ENCODE peak calls at places on chromosomes 5 and 9, in eight cellular contexts. One of them, this sample, is unnamed.

GRCh38 chr5:155004138-155004744 is 9.3 kb upstream of the KIF4B start:
- DNase-seq in T-helper 9 cell: no peak
- DNase-seq in HTR-8/SVneo: no peak
- DNase-seq in left lobe of liver: peak
- DNase-seq in lung microvascular endothelial cell: peak
- DNase-seq in stimulated activated CD8-positive, alpha-beta memory T cell treated with anti-CD3 and anti-CD28 coated beads, Interleukin-4, amount 100 ng/mL, for 1 hour: no peak
- DNase-seq in stimulated activated naive CD4-positive, alpha-beta T cell treated with Interleukin-2 at 50 U/mL for 16 hours: peak
- DNase-seq in T47D: no peak
- DNase-seq in this sample: peak

GRCh38 chr9:91012933-91013841 is 211.6 kb downstream of the SYK start:
- DNase-seq in T-helper 9 cell: no peak
- DNase-seq in HTR-8/SVneo: no peak
- DNase-seq in left lobe of liver: no peak
- DNase-seq in lung microvascular endothelial cell: no peak
- DNase-seq in stimulated activated CD8-positive, alpha-beta memory T cell treated with anti-CD3 and anti-CD28 coated beads, Interleukin-4, amount 100 ng/mL, for 1 hour: no peak
- DNase-seq in stimulated activated naive CD4-positive, alpha-beta T cell treated with Interleukin-2 at 50 U/mL for 16 hours: no peak
- DNase-seq in T47D: no peak
- DNase-seq in this sample: no peak

GRCh38 chr5:91302335-91302734 is 80.8 kb downstream of the ARRDC3 start:
- DNase-seq in T-helper 9 cell: no peak
- DNase-seq in HTR-8/SVneo: no peak
- DNase-seq in left lobe of liver: no peak
- DNase-seq in lung microvascular endothelial cell: no peak
- DNase-seq in stimulated activated CD8-positive, alpha-beta memory T cell treated with anti-CD3 and anti-CD28 coated beads, Interleukin-4, amount 100 ng/mL, for 1 hour: no peak
- DNase-seq in stimulated activated naive CD4-positive, alpha-beta T cell treated with Interleukin-2 at 50 U/mL for 16 hours: no peak
- DNase-seq in T47D: no peak
- DNase-seq in this sample: no peak

GRCh38 chr5:171355302-171355724 is 32.3 kb upstream of the NPM1 start:
- DNase-seq in T-helper 9 cell: no peak
- DNase-seq in HTR-8/SVneo: no peak
- DNase-seq in left lobe of liver: no peak
- DNase-seq in lung microvascular endothelial cell: no peak
- DNase-seq in stimulated activated CD8-positive, alpha-beta memory T cell treated with anti-CD3 and anti-CD28 coated beads, Interleukin-4, amount 100 ng/mL, for 1 hour: no peak
- DNase-seq in stimulated activated naive CD4-positive, alpha-beta T cell treated with Interleukin-2 at 50 U/mL for 16 hours: peak
- DNase-seq in T47D: no peak
- DNase-seq in this sample: no peak

GRCh38 chr5:600551-601541 is 11.3 kb upstream of the CEP72 start:
- DNase-seq in T-helper 9 cell: no peak
- DNase-seq in HTR-8/SVneo: no peak
- DNase-seq in left lobe of liver: peak
- DNase-seq in lung microvascular endothelial cell: no peak
- DNase-seq in stimulated activated CD8-positive, alpha-beta memory T cell treated with anti-CD3 and anti-CD28 coated beads, Interleukin-4, amount 100 ng/mL, for 1 hour: no peak
- DNase-seq in stimulated activated naive CD4-positive, alpha-beta T cell treated with Interleukin-2 at 50 U/mL for 16 hours: no peak
- DNase-seq in T47D: no peak
- DNase-seq in this sample: no peak

GRCh38 chr5:134458676-134459403 is 47.2 kb upstream of the CDKN2AIPNL start:
- DNase-seq in T-helper 9 cell: no peak
- DNase-seq in HTR-8/SVneo: no peak
- DNase-seq in left lobe of liver: no peak
- DNase-seq in lung microvascular endothelial cell: no peak
- DNase-seq in stimulated activated CD8-positive, alpha-beta memory T cell treated with anti-CD3 and anti-CD28 coated beads, Interleukin-4, amount 100 ng/mL, for 1 hour: no peak
- DNase-seq in stimulated activated naive CD4-positive, alpha-beta T cell treated with Interleukin-2 at 50 U/mL for 16 hours: no peak
- DNase-seq in T47D: no peak
- DNase-seq in this sample: no peak

GRCh38 chr5:168669668-168670378 is 90.7 kb upstream of the PANK3 start:
- DNase-seq in T-helper 9 cell: no peak
- DNase-seq in HTR-8/SVneo: no peak
- DNase-seq in left lobe of liver: no peak
- DNase-seq in lung microvascular endothelial cell: no peak
- DNase-seq in stimulated activated CD8-positive, alpha-beta memory T cell treated with anti-CD3 and anti-CD28 coated beads, Interleukin-4, amount 100 ng/mL, for 1 hour: no peak
- DNase-seq in stimulated activated naive CD4-positive, alpha-beta T cell treated with Interleukin-2 at 50 U/mL for 16 hours: no peak
- DNase-seq in T47D: peak
- DNase-seq in this sample: no peak

GRCh38 chr9:35035851-35036701 is 36.3 kb downstream of the VCP start:
- DNase-seq in T-helper 9 cell: no peak
- DNase-seq in HTR-8/SVneo: no peak
- DNase-seq in left lobe of liver: no peak
- DNase-seq in lung microvascular endothelial cell: no peak
- DNase-seq in stimulated activated CD8-positive, alpha-beta memory T cell treated with anti-CD3 and anti-CD28 coated beads, Interleukin-4, amount 100 ng/mL, for 1 hour: no peak
- DNase-seq in stimulated activated naive CD4-positive, alpha-beta T cell treated with Interleukin-2 at 50 U/mL for 16 hours: peak
- DNase-seq in T47D: no peak
- DNase-seq in this sample: peak

GRCh38 chr5:170206958-170207357 is 25.8 kb upstream of the C5orf58 start:
- DNase-seq in T-helper 9 cell: no peak
- DNase-seq in HTR-8/SVneo: no peak
- DNase-seq in left lobe of liver: no peak
- DNase-seq in lung microvascular endothelial cell: no peak
- DNase-seq in stimulated activated CD8-positive, alpha-beta memory T cell treated with anti-CD3 and anti-CD28 coated beads, Interleukin-4, amount 100 ng/mL, for 1 hour: no peak
- DNase-seq in stimulated activated naive CD4-positive, alpha-beta T cell treated with Interleukin-2 at 50 U/mL for 16 hours: no peak
- DNase-seq in T47D: no peak
- DNase-seq in this sample: no peak

GRCh38 chr9:114081441-114082016 is 3.4 kb upstream of the AMBP start:
- DNase-seq in T-helper 9 cell: no peak
- DNase-seq in HTR-8/SVneo: no peak
- DNase-seq in left lobe of liver: no peak
- DNase-seq in lung microvascular endothelial cell: no peak
- DNase-seq in stimulated activated CD8-positive, alpha-beta memory T cell treated with anti-CD3 and anti-CD28 coated beads, Interleukin-4, amount 100 ng/mL, for 1 hour: no peak
- DNase-seq in stimulated activated naive CD4-positive, alpha-beta T cell treated with Interleukin-2 at 50 U/mL for 16 hours: no peak
- DNase-seq in T47D: no peak
- DNase-seq in this sample: no peak

GRCh38 chr9:127634021-127634420 is 21.9 kb downstream of the STXBP1 start:
- DNase-seq in T-helper 9 cell: no peak
- DNase-seq in HTR-8/SVneo: no peak
- DNase-seq in left lobe of liver: no peak
- DNase-seq in lung microvascular endothelial cell: peak
- DNase-seq in stimulated activated CD8-positive, alpha-beta memory T cell treated with anti-CD3 and anti-CD28 coated beads, Interleukin-4, amount 100 ng/mL, for 1 hour: no peak
- DNase-seq in stimulated activated naive CD4-positive, alpha-beta T cell treated with Interleukin-2 at 50 U/mL for 16 hours: no peak
- DNase-seq in T47D: no peak
- DNase-seq in this sample: peak

GRCh38 chr5:151619812-151620462 is 28.8 kb upstream of the FAT2 start:
- DNase-seq in T-helper 9 cell: no peak
- DNase-seq in HTR-8/SVneo: peak
- DNase-seq in left lobe of liver: no peak
- DNase-seq in lung microvascular endothelial cell: no peak
- DNase-seq in stimulated activated CD8-positive, alpha-beta memory T cell treated with anti-CD3 and anti-CD28 coated beads, Interleukin-4, amount 100 ng/mL, for 1 hour: no peak
- DNase-seq in stimulated activated naive CD4-positive, alpha-beta T cell treated with Interleukin-2 at 50 U/mL for 16 hours: no peak
- DNase-seq in T47D: no peak
- DNase-seq in this sample: no peak

GRCh38 chr9:138045541-138046490 is 168.2 kb downstream of the CACNA1B start:
- DNase-seq in T-helper 9 cell: no peak
- DNase-seq in HTR-8/SVneo: no peak
- DNase-seq in left lobe of liver: peak
- DNase-seq in lung microvascular endothelial cell: no peak
- DNase-seq in stimulated activated CD8-positive, alpha-beta memory T cell treated with anti-CD3 and anti-CD28 coated beads, Interleukin-4, amount 100 ng/mL, for 1 hour: no peak
- DNase-seq in stimulated activated naive CD4-positive, alpha-beta T cell treated with Interleukin-2 at 50 U/mL for 16 hours: no peak
- DNase-seq in T47D: no peak
- DNase-seq in this sample: no peak

GRCh38 chr9:112894031-112894430 is 3.4 kb upstream of the SLC46A2 start:
- DNase-seq in T-helper 9 cell: no peak
- DNase-seq in HTR-8/SVneo: no peak
- DNase-seq in left lobe of liver: no peak
- DNase-seq in lung microvascular endothelial cell: no peak
- DNase-seq in stimulated activated CD8-positive, alpha-beta memory T cell treated with anti-CD3 and anti-CD28 coated beads, Interleukin-4, amount 100 ng/mL, for 1 hour: no peak
- DNase-seq in stimulated activated naive CD4-positive, alpha-beta T cell treated with Interleukin-2 at 50 U/mL for 16 hours: no peak
- DNase-seq in T47D: no peak
- DNase-seq in this sample: peak

GRCh38 chr5:159405611-159406031 is 75.3 kb upstream of the IL12B start:
- DNase-seq in T-helper 9 cell: no peak
- DNase-seq in HTR-8/SVneo: no peak
- DNase-seq in left lobe of liver: no peak
- DNase-seq in lung microvascular endothelial cell: no peak
- DNase-seq in stimulated activated CD8-positive, alpha-beta memory T cell treated with anti-CD3 and anti-CD28 coated beads, Interleukin-4, amount 100 ng/mL, for 1 hour: no peak
- DNase-seq in stimulated activated naive CD4-positive, alpha-beta T cell treated with Interleukin-2 at 50 U/mL for 16 hours: no peak
- DNase-seq in T47D: no peak
- DNase-seq in this sample: no peak

GRCh38 chr5:77129386-77129785 is 42.3 kb upstream of the ZBED3 start:
- DNase-seq in T-helper 9 cell: no peak
- DNase-seq in HTR-8/SVneo: peak
- DNase-seq in left lobe of liver: no peak
- DNase-seq in lung microvascular endothelial cell: peak
- DNase-seq in stimulated activated CD8-positive, alpha-beta memory T cell treated with anti-CD3 and anti-CD28 coated beads, Interleukin-4, amount 100 ng/mL, for 1 hour: no peak
- DNase-seq in stimulated activated naive CD4-positive, alpha-beta T cell treated with Interleukin-2 at 50 U/mL for 16 hours: no peak
- DNase-seq in T47D: no peak
- DNase-seq in this sample: peak

GRCh38 chr9:72151099-72151498 is 1.9 kb downstream of the GDA start:
- DNase-seq in T-helper 9 cell: no peak
- DNase-seq in HTR-8/SVneo: no peak
- DNase-seq in left lobe of liver: no peak
- DNase-seq in lung microvascular endothelial cell: no peak
- DNase-seq in stimulated activated CD8-positive, alpha-beta memory T cell treated with anti-CD3 and anti-CD28 coated beads, Interleukin-4, amount 100 ng/mL, for 1 hour: no peak
- DNase-seq in stimulated activated naive CD4-positive, alpha-beta T cell treated with Interleukin-2 at 50 U/mL for 16 hours: no peak
- DNase-seq in T47D: no peak
- DNase-seq in this sample: no peak

GRCh38 chr5:140710899-140711552 is 10.8 kb downstream of the ZMAT2 start:
- DNase-seq in T-helper 9 cell: peak
- DNase-seq in HTR-8/SVneo: peak
- DNase-seq in left lobe of liver: peak
- DNase-seq in lung microvascular endothelial cell: peak
- DNase-seq in stimulated activated CD8-positive, alpha-beta memory T cell treated with anti-CD3 and anti-CD28 coated beads, Interleukin-4, amount 100 ng/mL, for 1 hour: peak
- DNase-seq in stimulated activated naive CD4-positive, alpha-beta T cell treated with Interleukin-2 at 50 U/mL for 16 hours: peak
- DNase-seq in T47D: peak
- DNase-seq in this sample: peak

GRCh38 chr9:131516274-131516565 is 13.5 kb downstream of the POMT1 start:
- DNase-seq in T-helper 9 cell: no peak
- DNase-seq in HTR-8/SVneo: no peak
- DNase-seq in left lobe of liver: no peak
- DNase-seq in lung microvascular endothelial cell: no peak
- DNase-seq in stimulated activated CD8-positive, alpha-beta memory T cell treated with anti-CD3 and anti-CD28 coated beads, Interleukin-4, amount 100 ng/mL, for 1 hour: no peak
- DNase-seq in stimulated activated naive CD4-positive, alpha-beta T cell treated with Interleukin-2 at 50 U/mL for 16 hours: no peak
- DNase-seq in T47D: no peak
- DNase-seq in this sample: no peak

GRCh38 chr5:73121109-73121443 is 701 bp downstream of the TMEM171 start:
- DNase-seq in T-helper 9 cell: no peak
- DNase-seq in HTR-8/SVneo: peak
- DNase-seq in left lobe of liver: no peak
- DNase-seq in lung microvascular endothelial cell: no peak
- DNase-seq in stimulated activated CD8-positive, alpha-beta memory T cell treated with anti-CD3 and anti-CD28 coated beads, Interleukin-4, amount 100 ng/mL, for 1 hour: no peak
- DNase-seq in stimulated activated naive CD4-positive, alpha-beta T cell treated with Interleukin-2 at 50 U/mL for 16 hours: no peak
- DNase-seq in T47D: peak
- DNase-seq in this sample: peak

GRCh38 chr5:171520300-171521170 is 101.1 kb downstream of the FGF18 start:
- DNase-seq in T-helper 9 cell: no peak
- DNase-seq in HTR-8/SVneo: peak
- DNase-seq in left lobe of liver: no peak
- DNase-seq in lung microvascular endothelial cell: peak
- DNase-seq in stimulated activated CD8-positive, alpha-beta memory T cell treated with anti-CD3 and anti-CD28 coated beads, Interleukin-4, amount 100 ng/mL, for 1 hour: no peak
- DNase-seq in stimulated activated naive CD4-positive, alpha-beta T cell treated with Interleukin-2 at 50 U/mL for 16 hours: no peak
- DNase-seq in T47D: no peak
- DNase-seq in this sample: peak

GRCh38 chr5:152404494-152404893 is 585 bp downstream of the NMUR2 start:
- DNase-seq in T-helper 9 cell: no peak
- DNase-seq in HTR-8/SVneo: no peak
- DNase-seq in left lobe of liver: no peak
- DNase-seq in lung microvascular endothelial cell: no peak
- DNase-seq in stimulated activated CD8-positive, alpha-beta memory T cell treated with anti-CD3 and anti-CD28 coated beads, Interleukin-4, amount 100 ng/mL, for 1 hour: no peak
- DNase-seq in stimulated activated naive CD4-positive, alpha-beta T cell treated with Interleukin-2 at 50 U/mL for 16 hours: no peak
- DNase-seq in T47D: no peak
- DNase-seq in this sample: no peak

GRCh38 chr9:36840895-36841536 is 193.1 kb downstream of the PAX5 start:
- DNase-seq in T-helper 9 cell: no peak
- DNase-seq in HTR-8/SVneo: no peak
- DNase-seq in left lobe of liver: no peak
- DNase-seq in lung microvascular endothelial cell: no peak
- DNase-seq in stimulated activated CD8-positive, alpha-beta memory T cell treated with anti-CD3 and anti-CD28 coated beads, Interleukin-4, amount 100 ng/mL, for 1 hour: no peak
- DNase-seq in stimulated activated naive CD4-positive, alpha-beta T cell treated with Interleukin-2 at 50 U/mL for 16 hours: no peak
- DNase-seq in T47D: no peak
- DNase-seq in this sample: no peak

GRCh38 chr9:104745852-104746251 is 1.6 kb upstream of the NIPSNAP3A start:
- DNase-seq in T-helper 9 cell: no peak
- DNase-seq in HTR-8/SVneo: no peak
- DNase-seq in left lobe of liver: no peak
- DNase-seq in lung microvascular endothelial cell: no peak
- DNase-seq in stimulated activated CD8-positive, alpha-beta memory T cell treated with anti-CD3 and anti-CD28 coated beads, Interleukin-4, amount 100 ng/mL, for 1 hour: no peak
- DNase-seq in stimulated activated naive CD4-positive, alpha-beta T cell treated with Interleukin-2 at 50 U/mL for 16 hours: no peak
- DNase-seq in T47D: no peak
- DNase-seq in this sample: no peak

GRCh38 chr5:140595538-140595937 is 30.9 kb downstream of the SLC35A4 start:
- DNase-seq in T-helper 9 cell: no peak
- DNase-seq in HTR-8/SVneo: no peak
- DNase-seq in left lobe of liver: peak
- DNase-seq in lung microvascular endothelial cell: peak
- DNase-seq in stimulated activated CD8-positive, alpha-beta memory T cell treated with anti-CD3 and anti-CD28 coated beads, Interleukin-4, amount 100 ng/mL, for 1 hour: no peak
- DNase-seq in stimulated activated naive CD4-positive, alpha-beta T cell treated with Interleukin-2 at 50 U/mL for 16 hours: no peak
- DNase-seq in T47D: no peak
- DNase-seq in this sample: peak

GRCh38 chr9:34991833-34992375 is 2.4 kb downstream of the DNAJB5 start:
- DNase-seq in T-helper 9 cell: no peak
- DNase-seq in HTR-8/SVneo: no peak
- DNase-seq in left lobe of liver: no peak
- DNase-seq in lung microvascular endothelial cell: no peak
- DNase-seq in stimulated activated CD8-positive, alpha-beta memory T cell treated with anti-CD3 and anti-CD28 coated beads, Interleukin-4, amount 100 ng/mL, for 1 hour: no peak
- DNase-seq in stimulated activated naive CD4-positive, alpha-beta T cell treated with Interleukin-2 at 50 U/mL for 16 hours: peak
- DNase-seq in T47D: no peak
- DNase-seq in this sample: no peak

This sample was measured in endothelial cell of umbilical vein.